ENCODE peak calls at places on chromosome 2, in eight cellular contexts. One of them, this sample, is unnamed. For H3K9me3, the result is how much of the 10 kb centered on the place peaks cover.

GRCh38 chr2:30178618-30179404 is 32.0 kb downstream of the YPEL5 start:
- DNase-seq in hepatocyte: peak
- DNase-seq in IMR-90: peak
- DNase-seq in H1: no peak
- DNase-seq in spleen: no peak
- DNase-seq in gastrocnemius medialis: peak
- DNase-seq in adrenal gland: peak
- DNase-seq in uterus: peak
- DNase-seq in this sample: no peak

GRCh38 chr2:241272722-241273551 is 42.5 kb downstream of the HDLBP start:
- DNase-seq in IMR-90: peak
- DNase-seq in hepatocyte: peak
- DNase-seq in H1: peak
- DNase-seq in spleen: no peak
- DNase-seq in uterus: peak
- DNase-seq in adrenal gland: peak
- DNase-seq in gastrocnemius medialis: peak
- DNase-seq in this sample: peak

GRCh38 chr2:204561771-204562170 is 16.5 kb downstream of the PARD3B start:
- DNase-seq in H1: no peak
- DNase-seq in IMR-90: no peak
- DNase-seq in spleen: no peak
- DNase-seq in gastrocnemius medialis: no peak
- DNase-seq in adrenal gland: no peak
- DNase-seq in uterus: no peak
- DNase-seq in hepatocyte: no peak
- DNase-seq in this sample: no peak

GRCh38 chr2:201363857-201364560 is 6.9 kb upstream of the FLACC1 start:
- DNase-seq in IMR-90: peak
- DNase-seq in adrenal gland: peak
- DNase-seq in H1: no peak
- DNase-seq in gastrocnemius medialis: no peak
- DNase-seq in hepatocyte: peak
- DNase-seq in spleen: no peak
- DNase-seq in uterus: no peak
- DNase-seq in this sample: no peak

GRCh38 chr2:23287250-23287704 is 97.7 kb upstream of the KLHL29 start:
- DNase-seq in uterus: peak
- DNase-seq in adrenal gland: peak
- DNase-seq in H1: no peak
- DNase-seq in hepatocyte: peak
- DNase-seq in IMR-90: peak
- DNase-seq in gastrocnemius medialis: peak
- DNase-seq in spleen: no peak
- DNase-seq in this sample: peak

GRCh38 chr2:47990503-47990902 is 84.2 kb upstream of the FBXO11 start:
- DNase-seq in hepatocyte: no peak
- DNase-seq in H1: no peak
- DNase-seq in IMR-90: no peak
- DNase-seq in uterus: no peak
- DNase-seq in spleen: no peak
- DNase-seq in adrenal gland: no peak
- DNase-seq in gastrocnemius medialis: no peak
- DNase-seq in this sample: no peak

GRCh38 chr2:207879536-207879935 is 109.8 kb upstream of the FZD5 start:
- DNase-seq in gastrocnemius medialis: no peak
- DNase-seq in hepatocyte: no peak
- DNase-seq in IMR-90: peak
- DNase-seq in adrenal gland: no peak
- DNase-seq in uterus: no peak
- DNase-seq in spleen: no peak
- DNase-seq in H1: no peak
- DNase-seq in this sample: no peak

GRCh38 chr2:42458396-42458795 is 35.4 kb downstream of the KCNG3 start:
- DNase-seq in H1: no peak
- DNase-seq in spleen: no peak
- DNase-seq in hepatocyte: no peak
- DNase-seq in IMR-90: no peak
- DNase-seq in gastrocnemius medialis: no peak
- DNase-seq in adrenal gland: no peak
- DNase-seq in uterus: no peak
- DNase-seq in this sample: no peak

GRCh38 chr2:216017365-216017764 is 4.0 kb upstream of the MREG start:
- DNase-seq in spleen: no peak
- DNase-seq in IMR-90: peak
- DNase-seq in hepatocyte: no peak
- DNase-seq in H1: no peak
- DNase-seq in adrenal gland: peak
- DNase-seq in gastrocnemius medialis: peak
- DNase-seq in uterus: no peak
- DNase-seq in this sample: no peak

GRCh38 chr2:216016581-216016980 is 3.2 kb upstream of the MREG start:
- DNase-seq in spleen: no peak
- DNase-seq in IMR-90: no peak
- DNase-seq in H1: no peak
- DNase-seq in gastrocnemius medialis: no peak
- DNase-seq in hepatocyte: no peak
- DNase-seq in uterus: no peak
- DNase-seq in adrenal gland: no peak
- DNase-seq in this sample: no peak

GRCh38 chr2:216014006-216014405 is 655 bp upstream of the MREG start:
- DNase-seq in H1: no peak
- DNase-seq in spleen: no peak
- DNase-seq in gastrocnemius medialis: no peak
- DNase-seq in IMR-90: no peak
- DNase-seq in adrenal gland: no peak
- DNase-seq in hepatocyte: no peak
- DNase-seq in uterus: no peak
- DNase-seq in this sample: no peak

GRCh38 chr2:216014986-216015385 is 1.6 kb upstream of the MREG start:
- DNase-seq in spleen: no peak
- DNase-seq in gastrocnemius medialis: no peak
- DNase-seq in H1: no peak
- DNase-seq in hepatocyte: no peak
- DNase-seq in adrenal gland: no peak
- DNase-seq in uterus: no peak
- DNase-seq in IMR-90: no peak
- DNase-seq in this sample: no peak

DNA sequence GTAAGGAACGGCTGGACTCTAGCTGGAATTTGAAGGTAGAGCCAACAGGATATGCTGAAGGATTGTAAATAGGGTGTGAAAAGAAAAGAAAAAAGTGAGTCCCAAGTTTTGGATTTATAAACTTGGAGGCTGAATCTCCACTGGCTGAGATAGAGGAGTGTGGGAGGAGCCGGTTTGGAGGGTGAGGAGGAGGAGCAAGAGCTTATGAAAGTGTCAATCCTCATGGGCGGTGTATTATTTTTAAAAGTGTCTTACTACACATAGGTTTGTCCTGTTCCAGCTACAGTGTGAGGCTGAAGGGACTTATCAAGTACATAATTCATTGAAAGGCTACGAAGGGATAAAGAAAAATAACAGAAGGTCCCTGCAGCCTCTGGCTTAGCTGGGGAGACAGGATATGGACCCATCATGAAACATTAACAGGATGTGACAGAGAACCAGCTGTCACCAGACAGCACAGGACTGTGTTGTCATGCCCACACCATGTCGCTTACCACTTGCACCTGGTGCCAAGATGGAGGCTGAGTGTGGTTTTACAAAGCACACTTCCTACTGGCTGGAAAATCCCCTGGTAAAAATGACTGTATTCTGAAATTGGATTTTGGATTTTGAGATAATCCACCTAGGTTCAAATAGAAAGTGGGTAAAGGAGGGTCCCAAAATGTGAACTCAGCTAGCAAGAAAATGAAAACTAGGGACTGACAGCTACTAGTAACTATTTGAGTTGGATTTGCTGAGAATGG is 2.5 kb upstream of the MREG start:
- DNase-seq in hepatocyte: no peak
- DNase-seq in adrenal gland: no peak
- DNase-seq in uterus: no peak
- DNase-seq in IMR-90: no peak
- DNase-seq in H1: no peak
- DNase-seq in gastrocnemius medialis: no peak
- DNase-seq in spleen: no peak
- DNase-seq in this sample: no peak
- H3K4me3 ChIP-seq in hepatocyte: no peak
- H3K4me3 ChIP-seq in adrenal gland: no peak
- H3K4me3 ChIP-seq in uterus: no peak
- H3K4me3 ChIP-seq in IMR-90: no peak
- H3K4me3 ChIP-seq in H1: no peak
- H3K4me3 ChIP-seq in gastrocnemius medialis: no peak
- H3K4me3 ChIP-seq in spleen: no peak
- H3K4me3 ChIP-seq in this sample: no peak

GRCh38 chr2:105645031-105645940 is 99.4 kb upstream of the NCK2 start:
- DNase-seq in uterus: no peak
- DNase-seq in gastrocnemius medialis: no peak
- DNase-seq in H1: no peak
- DNase-seq in spleen: no peak
- DNase-seq in adrenal gland: no peak
- DNase-seq in IMR-90: no peak
- DNase-seq in hepatocyte: no peak
- DNase-seq in this sample: no peak

GRCh38 chr2:105645971-105646370 is 98.7 kb upstream of the NCK2 start:
- DNase-seq in uterus: no peak
- DNase-seq in adrenal gland: no peak
- DNase-seq in gastrocnemius medialis: no peak
- DNase-seq in spleen: no peak
- DNase-seq in hepatocyte: no peak
- DNase-seq in H1: no peak
- DNase-seq in IMR-90: no peak
- DNase-seq in this sample: no peak

GRCh38 chr2:105643405-105644173 is 101.1 kb upstream of the NCK2 start:
- DNase-seq in IMR-90: no peak
- DNase-seq in uterus: no peak
- DNase-seq in H1: no peak
- DNase-seq in spleen: no peak
- DNase-seq in gastrocnemius medialis: no peak
- DNase-seq in adrenal gland: no peak
- DNase-seq in hepatocyte: no peak
- DNase-seq in this sample: no peak

GRCh38 chr2:105646423-105647076 is 98.2 kb upstream of the NCK2 start:
- DNase-seq in hepatocyte: no peak
- DNase-seq in uterus: no peak
- DNase-seq in adrenal gland: no peak
- DNase-seq in H1: no peak
- DNase-seq in IMR-90: no peak
- DNase-seq in gastrocnemius medialis: no peak
- DNase-seq in spleen: no peak
- DNase-seq in this sample: no peak

DNA sequence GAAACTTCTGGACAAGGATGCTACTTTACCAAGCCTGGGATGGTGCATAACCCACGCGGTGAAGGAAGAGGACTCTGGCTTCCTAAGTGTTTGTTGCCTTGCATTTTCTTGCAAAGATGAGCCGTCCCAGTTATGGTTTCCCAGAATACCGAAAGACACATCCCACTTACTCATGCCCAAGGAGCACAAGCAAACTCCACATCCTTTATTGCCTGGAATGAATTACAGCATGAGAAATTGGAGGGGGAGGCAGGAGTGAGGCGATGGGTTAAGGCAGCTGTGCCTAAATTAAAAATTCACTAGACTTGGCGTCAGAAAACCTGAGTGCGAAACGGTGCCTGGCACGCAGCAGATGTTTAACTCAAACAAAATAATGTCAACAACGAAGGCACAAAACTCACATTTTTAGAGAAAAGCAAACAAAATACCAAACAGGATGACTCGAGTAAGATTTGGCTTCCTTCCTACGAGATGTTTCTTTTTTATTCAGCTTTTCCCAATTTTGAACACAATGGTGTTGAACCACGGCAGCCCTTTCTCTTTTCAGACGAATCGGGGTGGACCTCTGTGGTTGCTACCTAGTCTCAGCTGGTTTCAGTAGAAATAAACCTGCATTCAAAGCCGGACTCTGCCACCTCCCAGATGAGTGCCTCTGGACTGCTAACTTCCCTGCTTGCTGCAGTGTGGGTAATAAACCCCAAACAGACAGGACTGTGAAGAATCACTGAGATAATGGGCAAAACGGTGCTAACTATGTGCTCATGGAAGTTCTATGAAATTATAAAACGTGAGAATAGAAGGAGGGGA is 100.3 kb upstream of the NCK2 start:
- DNase-seq in IMR-90: no peak
- DNase-seq in hepatocyte: no peak
- DNase-seq in uterus: no peak
- DNase-seq in spleen: no peak
- DNase-seq in adrenal gland: no peak
- DNase-seq in gastrocnemius medialis: no peak
- DNase-seq in H1: no peak
- DNase-seq in this sample: no peak
- H3K27ac ChIP-seq in IMR-90: peak
- H3K27ac ChIP-seq in hepatocyte: peak
- H3K27ac ChIP-seq in uterus: no peak
- H3K27ac ChIP-seq in spleen: peak
- H3K27ac ChIP-seq in adrenal gland: no peak
- H3K27ac ChIP-seq in gastrocnemius medialis: no peak
- H3K27ac ChIP-seq in H1: no peak
- H3K27ac ChIP-seq in this sample: no peak

DNA sequence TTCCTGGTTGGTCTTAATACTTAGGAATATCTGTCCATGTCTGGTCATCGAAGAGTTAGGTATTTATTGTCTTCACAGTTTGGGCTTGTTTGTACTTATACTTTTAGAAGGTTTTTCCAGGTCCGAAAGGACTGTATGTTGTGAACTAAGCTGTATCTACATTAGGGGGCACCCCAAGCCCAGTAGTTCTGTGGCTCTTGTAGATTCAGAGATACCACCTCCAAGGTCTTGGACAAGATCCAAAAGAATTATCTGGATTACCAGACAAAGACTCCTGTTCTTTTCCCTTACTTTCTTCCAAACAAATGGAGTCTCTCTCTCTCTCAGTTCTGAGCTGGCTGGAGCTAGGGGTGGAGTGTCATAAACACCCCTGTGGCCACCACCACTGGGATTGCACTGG is 328.7 kb downstream of the ZNF804A start:
- DNase-seq in IMR-90: no peak
- DNase-seq in uterus: no peak
- DNase-seq in spleen: no peak
- DNase-seq in H1: no peak
- DNase-seq in gastrocnemius medialis: no peak
- DNase-seq in hepatocyte: no peak
- DNase-seq in adrenal gland: no peak
- DNase-seq in this sample: no peak
- H3K9me3 ChIP-seq in IMR-90: under half
- H3K9me3 ChIP-seq in uterus: under half
- H3K9me3 ChIP-seq in spleen: under half
- H3K9me3 ChIP-seq in H1: under half
- H3K9me3 ChIP-seq in gastrocnemius medialis: under half
- H3K9me3 ChIP-seq in hepatocyte: under half
- H3K9me3 ChIP-seq in adrenal gland: under half
- H3K9me3 ChIP-seq in this sample: under half

DNA sequence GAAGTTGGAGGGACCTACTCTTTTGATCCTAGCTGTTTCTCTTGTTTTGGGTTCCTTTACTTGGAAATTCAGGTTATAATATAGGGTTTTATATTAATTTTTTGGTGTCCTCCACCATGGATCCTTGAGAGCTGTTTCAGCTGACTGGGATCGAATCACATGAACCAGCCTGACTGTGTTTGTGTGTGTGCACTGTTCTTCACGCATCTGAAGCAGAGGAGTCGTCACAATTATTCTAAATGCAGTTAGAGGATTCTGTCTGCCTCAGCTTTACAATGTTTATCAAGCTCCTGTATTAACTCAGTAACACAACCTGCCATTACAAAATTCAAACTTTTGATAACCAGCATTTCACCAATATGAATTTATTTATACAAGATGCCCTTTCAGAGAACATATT is 475.0 kb downstream of the ARHGAP15 start:
- DNase-seq in spleen: no peak
- DNase-seq in adrenal gland: no peak
- DNase-seq in gastrocnemius medialis: no peak
- DNase-seq in IMR-90: no peak
- DNase-seq in uterus: no peak
- DNase-seq in hepatocyte: no peak
- DNase-seq in H1: no peak
- DNase-seq in this sample: no peak
- H3K4me3 ChIP-seq in spleen: no peak
- H3K4me3 ChIP-seq in adrenal gland: no peak
- H3K4me3 ChIP-seq in gastrocnemius medialis: no peak
- H3K4me3 ChIP-seq in IMR-90: no peak
- H3K4me3 ChIP-seq in uterus: no peak
- H3K4me3 ChIP-seq in hepatocyte: no peak
- H3K4me3 ChIP-seq in H1: no peak
- H3K4me3 ChIP-seq in this sample: no peak